ENCODE peak calls at places on chromosomes 13 and 19, in four cellular contexts. T is brain microvascular endothelial cell, H is Peyer's patch, R is osteoblast. P is an unnamed sample.

GRCh38 chr13:51895906-51896888 is 34.4 kb downstream of the CCDC70 start:
- DNase-seq in R (peak; percentile 84), H (peak; percentile 71), T (peak; percentile 54), P (no peak)

GRCh38 chr19:16070366-16070990 is 5.8 kb upstream of the TPM4 start:
- DNase-seq in R (peak; percentile 81), T (no peak), H (peak; percentile 98), P (peak; percentile 81)

GRCh38 chr13:53191091-53191490 is 162.5 kb downstream of the OLFM4 start:
- DNase-seq in H (no peak), R (no peak), T (no peak), P (peak; percentile 48)

GRCh38 chr13:40330950-40331349 is 335.5 kb downstream of the FOXO1 start:
- DNase-seq in H (peak; percentile 61), R (no peak), T (no peak), P (peak; percentile 29)

GRCh38 chr19:58473775-58474174 is 2.4 kb upstream of the ZNF446 start:
- DNase-seq in T (no peak), H (no peak), R (no peak), P (no peak)

GRCh38 chr19:41442473-41443360 is at the start of gene ERICH4:
- DNase-seq in R (peak; percentile 26), H (peak; percentile 75), T (no peak), P (no peak)

GRCh38 chr13:34730966-34731365 is 211.1 kb upstream of the NBEA start:
- DNase-seq in H (no peak), R (no peak), T (no peak), P (no peak)

GRCh38 chr19:49427855-49428546 is 2.8 kb downstream of the GFY start:
- DNase-seq in T (no peak), H (no peak), R (peak; percentile 92), P (no peak)

GRCh38 chr13:60001892-60002291 is 161.8 kb downstream of the DIAPH3 start:
- DNase-seq in R (no peak), H (no peak), T (no peak), P (peak; percentile 2)

GRCh38 chr13:42014119-42014518 is 34.3 kb upstream of the DGKH start:
- DNase-seq in H (no peak), T (no peak), R (no peak), P (no peak)

GRCh38 chr13:51879133-51879532 is 17.4 kb downstream of the CCDC70 start:
- DNase-seq in T (no peak), H (no peak), R (no peak), P (no peak)

GRCh38 chr19:23801798-23802197 is 43.1 kb upstream of the ZNF681 start:
- DNase-seq in T (no peak), H (no peak), R (no peak), P (no peak)
- H3K27ac ChIP-seq in T (no peak overlapping the region), H (no peak overlapping the region), R (no peak overlapping the region), P (no peak overlapping the region)

GRCh38 chr19:4570916-4571304 is 11.4 kb upstream of the SEMA6B start:
- DNase-seq in R (no peak), T (no peak), H (no peak), P (no peak)
- H3K27ac ChIP-seq in R (no peak overlapping the region), T (no peak overlapping the region), H (no peak overlapping the region), P (no peak overlapping the region)

GRCh38 chr19:3056454-3057016 is 5.8 kb downstream of the TLE5 start:
- DNase-seq in R (peak; percentile 78), H (no peak), T (no peak), P (no peak)

GRCh38 chr19:3058009-3058820 is 4.1 kb downstream of the TLE5 start:
- DNase-seq in R (peak; percentile 82), T (no peak), H (no peak), P (no peak)

GRCh38 chr19:3055741-3056453 is 6.4 kb downstream of the TLE5 start:
- DNase-seq in T (no peak), R (peak; percentile 73), H (no peak), P (peak; percentile 73)

GRCh38 chr19:3058821-3059314 is 3.4 kb downstream of the TLE5 start:
- DNase-seq in R (peak; percentile 67), H (no peak), T (no peak), P (no peak)

DNA sequence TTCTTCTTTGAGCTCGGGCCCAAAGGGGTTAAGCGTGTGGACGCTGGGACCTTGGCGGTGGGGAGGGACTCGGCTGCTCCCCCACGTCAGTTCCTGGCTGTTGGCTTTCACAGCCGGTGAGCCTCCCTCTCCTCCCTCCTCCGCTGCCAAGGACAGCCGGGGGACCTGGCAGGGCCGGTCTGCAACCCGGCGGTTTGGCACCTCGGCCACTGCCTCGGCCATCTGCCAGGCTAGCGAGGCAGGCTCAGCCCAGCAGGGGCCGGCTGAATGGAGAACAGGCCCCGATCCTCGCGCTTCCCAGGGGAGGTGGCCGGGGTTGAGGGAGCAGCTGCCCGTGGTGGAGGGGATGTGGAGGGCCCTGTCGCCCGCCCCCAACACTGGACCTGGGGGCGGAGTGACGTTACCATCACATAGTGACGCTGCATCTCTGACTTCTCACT is 5.0 kb downstream of the TLE5 start:
- DNase-seq in H (no peak), R (peak; percentile 96), T (no peak), P (no peak)
- H3K27ac ChIP-seq in H (peak overlapping the region; percentile 28), R (peak overlapping the region; percentile 28), T (no peak overlapping the region), P (peak overlapping the region; percentile 98)

DNA sequence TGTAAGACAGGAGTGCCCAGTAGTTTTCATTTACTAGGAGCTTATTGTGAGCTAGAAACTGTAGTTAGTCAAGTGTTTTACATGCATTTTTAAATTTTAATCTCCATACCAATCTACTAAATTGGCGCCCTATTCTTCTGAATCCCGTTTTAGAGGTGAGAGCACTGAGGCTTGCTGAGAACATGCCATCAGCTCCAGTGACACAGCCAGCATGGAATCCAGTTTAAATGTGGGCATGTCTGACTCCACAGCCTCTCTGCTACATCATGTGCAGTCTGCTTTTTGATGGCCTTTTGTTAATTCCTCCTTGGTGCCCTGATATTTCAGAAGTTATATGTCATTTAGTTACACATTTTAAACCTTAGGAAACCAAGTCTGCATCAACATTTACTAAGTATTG is 325.4 kb downstream of the DLEU7 start:
- DNase-seq in T (no peak), R (peak; percentile 58), H (no peak), P (no peak)
- H3K27ac ChIP-seq in T (no peak overlapping the region), R (no peak overlapping the region), H (no peak overlapping the region), P (no peak overlapping the region)

GRCh38 chr19:6481541-6482342 is at the start of gene DENND1C:
- DNase-seq in R (peak; percentile 91), T (no peak), H (peak; percentile 91), P (no peak)

GRCh38 chr19:6484251-6484650 is 2.7 kb upstream of the DENND1C start:
- DNase-seq in H (no peak), R (peak; percentile 39), T (no peak), P (no peak)

GRCh38 chr19:6480843-6481415 is 658 bp downstream of the DENND1C start:
- DNase-seq in H (no peak), T (no peak), R (peak; percentile 45), P (no peak)

GRCh38 chr19:6483235-6483634 is 1.6 kb upstream of the DENND1C start:
- DNase-seq in H (no peak), T (no peak), R (peak; percentile 31), P (no peak)

GRCh38 chr19:6482343-6482686 is 728 bp upstream of the DENND1C start:
- DNase-seq in T (no peak), H (no peak), R (no peak), P (no peak)
- H3K27ac ChIP-seq in T (no peak overlapping the region), H (peak overlapping the region; percentile 86), R (no peak overlapping the region), P (no peak overlapping the region)

GRCh38 chr13:48402325-48402962 is 10.5 kb downstream of the LPAR6 start:
- DNase-seq in T (no peak), R (no peak), H (no peak), P (no peak)
- H3K27ac ChIP-seq in T (no peak overlapping the region), R (peak overlapping the region; percentile 24), H (peak overlapping the region; percentile 24), P (peak overlapping the region; percentile 90)

DNA sequence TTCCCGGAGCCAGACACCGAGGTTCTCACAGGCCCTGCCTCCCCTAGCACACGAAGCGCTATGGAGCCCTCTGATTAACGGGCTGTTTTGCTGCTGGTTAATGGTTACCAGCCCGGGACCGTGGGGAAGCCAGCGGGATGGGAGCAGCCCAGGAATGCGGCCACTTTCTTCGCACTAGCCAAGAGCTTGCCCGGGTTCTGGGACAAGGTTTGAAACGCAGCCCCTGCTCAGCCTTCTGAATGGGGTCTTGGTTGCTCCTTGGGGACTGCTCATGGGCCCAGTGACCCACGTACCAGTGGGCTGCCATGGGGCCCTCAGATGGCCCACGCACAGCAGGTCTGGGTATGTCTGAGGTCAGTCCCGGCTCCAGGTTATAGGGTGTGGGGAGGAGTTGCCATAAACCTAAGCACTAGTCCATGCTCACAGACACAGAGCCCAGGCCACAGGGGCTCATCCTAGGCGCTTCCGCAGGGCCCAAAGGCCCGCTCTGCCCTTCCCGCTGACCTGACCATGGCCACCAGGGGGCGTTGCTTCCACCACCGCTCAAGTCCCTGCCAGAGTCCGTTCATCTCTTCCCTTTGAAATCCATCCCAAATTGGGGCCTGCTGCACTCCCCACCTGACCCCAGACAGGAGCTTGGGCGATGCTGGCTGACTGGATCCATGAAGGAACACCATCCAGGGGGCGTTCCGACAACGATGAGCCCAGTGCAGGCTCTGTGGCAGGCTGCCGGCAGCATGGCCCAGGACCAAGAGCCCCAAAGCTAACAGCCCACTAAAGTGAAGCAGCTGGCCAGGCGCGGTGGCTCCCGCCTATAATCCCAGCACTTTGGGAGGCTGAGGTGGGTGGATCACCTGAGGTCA is 31.5 kb upstream of the ISYNA1 start:
- DNase-seq in T (peak; percentile 24), R (peak; percentile 96), H (peak; percentile 85), P (no peak)
- H3K27ac ChIP-seq in T (no peak overlapping the region), R (no peak overlapping the region), H (no peak overlapping the region), P (no peak overlapping the region)

GRCh38 chr19:3411636-3412035 is 45.3 kb downstream of the NFIC start:
- DNase-seq in R (peak; percentile 42), T (no peak), H (no peak), P (no peak)

GRCh38 chr19:3407556-3408516 is 41.5 kb downstream of the NFIC start:
- DNase-seq in H (no peak), R (peak; percentile 78), T (peak; percentile 24), P (no peak)

GRCh38 chr19:3408996-3409345 is 42.6 kb downstream of the NFIC start:
- DNase-seq in H (no peak), T (no peak), R (peak; percentile 51), P (no peak)

GRCh38 chr19:3412066-3412465 is 45.7 kb downstream of the NFIC start:
- DNase-seq in R (no peak), T (no peak), H (no peak), P (no peak)

GRCh38 chr19:3409346-3410064 is 43.1 kb downstream of the NFIC start:
- DNase-seq in R (peak; percentile 53), H (no peak), T (no peak), P (no peak)
- H3K27ac ChIP-seq in R (no peak overlapping the region), H (no peak overlapping the region), T (no peak overlapping the region), P (no peak overlapping the region)

P was measured in epithelial cell of prostate.